ENCODE peak calls at places on chromosome 12, in five cellular contexts. H is NCI-H510A; T is naive thymus-derived CD8-positive, alpha-beta T cell; B is HCEC 1CT; P is SIG-M5. A is an unnamed sample.

GRCh38 chr12:91704446-91704845 is 441.2 kb downstream of the BTG1 start:
- DNase-seq in B (peak; percentile 29), T (no peak), P (no peak), H (no peak), A (no peak)

GRCh38 chr12:89439946-89440345 is 84.7 kb downstream of the GALNT4 start:
- DNase-seq in P (no peak), H (no peak), T (no peak), B (peak; percentile 74), A (no peak)

GRCh38 chr12:89384050-89384749 is 31.9 kb upstream of the DUSP6 start:
- DNase-seq in P (no peak), H (no peak), B (peak; percentile 93), T (no peak), A (no peak)

GRCh38 chr12:64682572-64683277 is 72.4 kb downstream of the RASSF3 start:
- DNase-seq in H (peak; percentile 34), B (peak; percentile 81), P (no peak), T (no peak), A (no peak)

GRCh38 chr12:76719171-76719631 is 44.7 kb upstream of the ZDHHC17 start:
- DNase-seq in T (no peak), B (peak; percentile 55), H (no peak), P (no peak), A (no peak)

GRCh38 chr12:12272869-12273268 is 6.0 kb upstream of the LRP6 start:
- DNase-seq in B (no peak), P (no peak), H (no peak), T (no peak), A (no peak)

GRCh38 chr12:54624316-54625279 is 10.1 kb downstream of the LACRT start:
- DNase-seq in B (no peak), P (no peak), T (no peak), H (no peak), A (no peak)

GRCh38 chr12:43029971-43030370 is 440.4 kb upstream of the PRICKLE1 start:
- DNase-seq in P (no peak), T (no peak), B (no peak), H (no peak), A (no peak)

GRCh38 chr12:111624540-111624939 is 25.4 kb upstream of the ATXN2 start:
- DNase-seq in P (no peak), B (no peak), H (no peak), T (no peak), A (no peak)

GRCh38 chr12:112153181-112153899 is 28.0 kb downstream of the TRAFD1 start:
- DNase-seq in T (no peak), P (no peak), B (no peak), H (no peak), A (no peak)

GRCh38 chr12:15122349-15122748 is 98.9 kb downstream of the RERG start:
- DNase-seq in T (no peak), P (no peak), B (peak; percentile 14), H (no peak), A (no peak)

GRCh38 chr12:121110211-121110940 is 22.3 kb upstream of the P2RX7 start:
- DNase-seq in P (peak; percentile 72), T (peak; percentile 53), H (no peak), B (peak; percentile 44), A (peak; percentile 80)

GRCh38 chr12:105281694-105282049 is 45.7 kb upstream of the APPL2 start:
- DNase-seq in H (no peak), B (no peak), P (no peak), T (no peak), A (peak; percentile 74)

GRCh38 chr12:93879476-93880376 is 202.6 kb downstream of the CRADD start:
- DNase-seq in B (peak; percentile 35), T (no peak), P (no peak), H (no peak), A (peak; percentile 24)

GRCh38 chr12:76927170-76927784 is 48.5 kb upstream of the CSRP2 start:
- DNase-seq in H (no peak), P (no peak), T (peak; percentile 18), B (peak; percentile 55), A (peak; percentile 8)

GRCh38 chr12:47901285-47902093 is 3.3 kb downstream of the VDR start:
- DNase-seq in H (no peak), T (no peak), P (peak; percentile 18), B (no peak), A (peak; percentile 39)

A was measured in LoVo.